ENCODE peak calls at places on chromosome 12, in ten cellular contexts. I, Y, P, Z, N, G, J, O, H and K are unnamed samples.

GRCh38 chr12:110224379-110225304 is 56.4 kb upstream of the ATP2A2 start:
- DNase-seq in I (no peak), Y (peak), P (no peak), Z (no peak), N (no peak), G (peak), J (no peak), O (peak), H (no peak), K (no peak)

GRCh38 chr12:20150835-20151234 is 217.5 kb upstream of the PDE3A start:
- DNase-seq in I (no peak), Y (no peak), P (no peak), Z (no peak), N (no peak), G (no peak), J (no peak), O (no peak), H (no peak), K (no peak)

GRCh38 chr12:53205747-53206146 is 1.3 kb downstream of the ITGB7 start:
- DNase-seq in I (peak), Y (peak), P (peak), Z (peak), N (peak), G (no peak), J (no peak), O (peak), H (peak), K (no peak)

GRCh38 chr12:49335955-49336644 is 888 bp downstream of the C1QL4 start:
- DNase-seq in I (no peak), Y (no peak), P (no peak), Z (no peak), N (no peak), G (no peak), J (no peak), O (peak), H (no peak), K (no peak)

GRCh38 chr12:53133722-53134121 is 30.4 kb downstream of the SOAT2 start:
- DNase-seq in I (no peak), Y (no peak), P (no peak), Z (no peak), N (no peak), G (no peak), J (no peak), O (no peak), H (no peak), K (no peak)

GRCh38 chr12:39123580-39123979 is 218.2 kb upstream of the CPNE8 start:
- DNase-seq in I (no peak), Y (no peak), P (no peak), Z (no peak), N (no peak), G (no peak), J (no peak), O (no peak), H (no peak), K (no peak)

GRCh38 chr12:113886721-113887120 is 79.4 kb downstream of the RBM19 start:
- DNase-seq in I (no peak), Y (no peak), P (no peak), Z (no peak), N (no peak), G (no peak), J (no peak), O (no peak), H (no peak), K (no peak)

GRCh38 chr12:29769162-29769820 is 14.5 kb downstream of the TMTC1 start:
- DNase-seq in I (no peak), Y (no peak), P (no peak), Z (no peak), N (no peak), G (no peak), J (no peak), O (peak), H (no peak), K (no peak)

GRCh38 chr12:27163048-27163715 is 80.8 kb upstream of the C12orf71 start:
- DNase-seq in I (no peak), Y (peak), P (no peak), Z (no peak), N (no peak), G (no peak), J (no peak), O (peak), H (no peak), K (no peak)

GRCh38 chr12:53994268-53994690 is 5.7 kb upstream of the HOXC9 start:
- DNase-seq in I (no peak), Y (peak), P (no peak), Z (no peak), N (no peak), G (no peak), J (no peak), O (no peak), H (no peak), K (no peak)

GRCh38 chr12:54159140-54159539 is 29.6 kb downstream of the SMUG1 start:
- DNase-seq in I (no peak), Y (no peak), P (no peak), Z (peak), N (peak), G (no peak), J (peak), O (no peak), H (peak), K (no peak)

GRCh38 chr12:70812124-70812523 is 108.4 kb downstream of the PTPRR start:
- DNase-seq in I (no peak), Y (no peak), P (no peak), Z (no peak), N (no peak), G (no peak), J (no peak), O (no peak), H (no peak), K (no peak)

GRCh38 chr12:6452908-6453630 is 1.2 kb downstream of the TAPBPL start:
- DNase-seq in I (peak), Y (no peak), P (no peak), Z (no peak), N (peak), G (no peak), J (no peak), O (no peak), H (no peak), K (no peak)

GRCh38 chr12:75603475-75603874 is 92.1 kb upstream of the KRR1 start:
- DNase-seq in I (no peak), Y (no peak), P (no peak), Z (no peak), N (no peak), G (no peak), J (no peak), O (no peak), H (no peak), K (no peak)

GRCh38 chr12:132560421-132560830 is 50.0 kb downstream of the LRCOL1 start:
- DNase-seq in I (no peak), Y (no peak), P (no peak), Z (peak), N (peak), G (no peak), J (no peak), O (peak), H (no peak), K (no peak)

GRCh38 chr12:106086696-106087095 is 52.1 kb downstream of the NUAK1 start:
- DNase-seq in I (no peak), Y (no peak), P (no peak), Z (no peak), N (no peak), G (no peak), J (no peak), O (no peak), H (no peak), K (no peak)